ENCODE peak calls at places on chromosome 13, in four cellular contexts. V, Q, W and N are unnamed samples.

GRCh38 chr13:66673401-66673800 is 556.7 kb downstream of the PCDH9 start:
- DNase-seq in W (no peak), V (no peak), Q (peak; percentile 2), N (no peak)

GRCh38 chr13:33016414-33017409 is at the start of gene KL:
- DNase-seq in Q (no peak), V (peak; percentile 64), W (no peak), N (no peak)

GRCh38 chr13:92473736-92474465 is 752.7 kb upstream of the GPC6 start:
- DNase-seq in Q (no peak), W (no peak), V (no peak), N (no peak)

GRCh38 chr13:50626031-50626643 is 217.4 kb downstream of the DLEU7 start:
- DNase-seq in V (no peak), W (no peak), Q (peak; percentile 86), N (no peak)

GRCh38 chr13:28739376-28739775 is 20.6 kb upstream of the SLC46A3 start:
- DNase-seq in V (no peak), Q (no peak), W (no peak), N (no peak)

GRCh38 chr13:43154083-43154739 is 130.8 kb downstream of the DNAJC15 start:
- DNase-seq in W (no peak), V (no peak), Q (peak; percentile 28), N (no peak)

GRCh38 chr13:26446751-26447150 is 110.7 kb upstream of the WASF3 start:
- DNase-seq in V (no peak), W (no peak), Q (no peak), N (no peak)

GRCh38 chr13:101919541-101920306 is 467.2 kb downstream of the ITGBL1 start:
- DNase-seq in Q (peak; percentile 18), V (no peak), W (peak; percentile 76), N (peak; percentile 43)

GRCh38 chr13:113117956-113118327 is 4.7 kb upstream of the F10 start:
- DNase-seq in Q (no peak), V (no peak), W (no peak), N (no peak)

GRCh38 chr13:106418556-106418955 is 116.9 kb downstream of the EFNB2 start:
- DNase-seq in W (no peak), V (no peak), Q (peak; percentile 70), N (no peak)

GRCh38 chr13:34941835-34942731 is at the start of gene NBEA:
- DNase-seq in Q (peak; percentile 37), V (peak; percentile 90), W (peak; percentile 83), N (peak; percentile 83)

GRCh38 chr13:33615436-33615835 is 202.5 kb upstream of the RFC3 start:
- DNase-seq in W (peak; percentile 92), V (no peak), Q (no peak), N (peak; percentile 34)

GRCh38 chr13:23391752-23392151 is 41.8 kb downstream of the SACS start:
- DNase-seq in V (no peak), Q (no peak), W (no peak), N (no peak)

GRCh38 chr13:37715606-37716015 is 117.0 kb upstream of the POSTN start:
- DNase-seq in Q (peak; percentile 96), W (no peak), V (no peak), N (no peak)